ENCODE peak calls at places on chromosomes 7 and 10, in nine cellular contexts. One of them, this sample, is unnamed.

GRCh38 chr7:157269341-157270059 is 67.3 kb upstream of the DNAJB6 start:
- DNase-seq in PC-3: no peak
- DNase-seq in HCT116: no peak
- DNase-seq in GM23338: no peak
- DNase-seq in OCI-LY7: no peak
- DNase-seq in SK-N-SH: no peak
- DNase-seq in hepatocyte: no peak
- DNase-seq in MM.1S: no peak
- DNase-seq in neural progenitor cell: no peak
- DNase-seq in this sample: no peak

GRCh38 chr7:135335628-135336139 is 102.0 kb downstream of the STRA8 start:
- DNase-seq in GM23338: peak
- DNase-seq in hepatocyte: peak
- DNase-seq in MM.1S: peak
- DNase-seq in neural progenitor cell: peak
- DNase-seq in PC-3: peak
- DNase-seq in OCI-LY7: peak
- DNase-seq in HCT116: peak
- DNase-seq in SK-N-SH: peak
- DNase-seq in this sample: peak

GRCh38 chr7:96188623-96188991 is 133.3 kb downstream of the SLC25A13 start:
- DNase-seq in MM.1S: no peak
- DNase-seq in SK-N-SH: no peak
- DNase-seq in hepatocyte: no peak
- DNase-seq in GM23338: no peak
- DNase-seq in neural progenitor cell: no peak
- DNase-seq in PC-3: no peak
- DNase-seq in HCT116: no peak
- DNase-seq in OCI-LY7: no peak
- DNase-seq in this sample: peak

GRCh38 chr7:107384025-107384424 is 85.8 kb upstream of the GPR22 start:
- DNase-seq in HCT116: no peak
- DNase-seq in MM.1S: no peak
- DNase-seq in PC-3: no peak
- DNase-seq in SK-N-SH: no peak
- DNase-seq in hepatocyte: no peak
- DNase-seq in OCI-LY7: peak
- DNase-seq in GM23338: peak
- DNase-seq in neural progenitor cell: no peak
- DNase-seq in this sample: no peak

GRCh38 chr7:64794171-64794844 is at the start of gene ZNF138:
- DNase-seq in neural progenitor cell: peak
- DNase-seq in MM.1S: peak
- DNase-seq in SK-N-SH: peak
- DNase-seq in hepatocyte: peak
- DNase-seq in PC-3: peak
- DNase-seq in HCT116: peak
- DNase-seq in GM23338: peak
- DNase-seq in OCI-LY7: peak
- DNase-seq in this sample: peak

GRCh38 chr10:110074298-110074697 is 66.5 kb downstream of the ADD3 start:
- DNase-seq in hepatocyte: no peak
- DNase-seq in neural progenitor cell: no peak
- DNase-seq in SK-N-SH: no peak
- DNase-seq in MM.1S: no peak
- DNase-seq in OCI-LY7: no peak
- DNase-seq in HCT116: no peak
- DNase-seq in GM23338: no peak
- DNase-seq in PC-3: no peak
- DNase-seq in this sample: peak

GRCh38 chr7:22548313-22548712 is 48.3 kb upstream of the STEAP1B start:
- DNase-seq in hepatocyte: no peak
- DNase-seq in SK-N-SH: no peak
- DNase-seq in neural progenitor cell: no peak
- DNase-seq in OCI-LY7: no peak
- DNase-seq in GM23338: no peak
- DNase-seq in MM.1S: no peak
- DNase-seq in HCT116: no peak
- DNase-seq in PC-3: no peak
- DNase-seq in this sample: no peak

GRCh38 chr10:112394475-112394875 is 20.6 kb downstream of the ACSL5 start:
- DNase-seq in GM23338: no peak
- DNase-seq in PC-3: no peak
- DNase-seq in hepatocyte: peak
- DNase-seq in SK-N-SH: no peak
- DNase-seq in MM.1S: no peak
- DNase-seq in OCI-LY7: no peak
- DNase-seq in HCT116: no peak
- DNase-seq in neural progenitor cell: no peak
- DNase-seq in this sample: no peak

GRCh38 chr7:91720255-91720937 is 160.1 kb downstream of the MTERF1 start:
- DNase-seq in hepatocyte: no peak
- DNase-seq in SK-N-SH: no peak
- DNase-seq in MM.1S: no peak
- DNase-seq in neural progenitor cell: no peak
- DNase-seq in HCT116: no peak
- DNase-seq in GM23338: no peak
- DNase-seq in OCI-LY7: no peak
- DNase-seq in PC-3: peak
- DNase-seq in this sample: peak

GRCh38 chr10:123144697-123145541 is 3.0 kb upstream of the HMX2 start:
- DNase-seq in OCI-LY7: no peak
- DNase-seq in neural progenitor cell: peak
- DNase-seq in SK-N-SH: peak
- DNase-seq in MM.1S: no peak
- DNase-seq in hepatocyte: no peak
- DNase-seq in HCT116: no peak
- DNase-seq in GM23338: peak
- DNase-seq in PC-3: peak
- DNase-seq in this sample: peak

GRCh38 chr7:114662002-114662677 is 247.5 kb downstream of the FOXP2 start:
- DNase-seq in hepatocyte: no peak
- DNase-seq in neural progenitor cell: no peak
- DNase-seq in HCT116: no peak
- DNase-seq in MM.1S: no peak
- DNase-seq in OCI-LY7: no peak
- DNase-seq in GM23338: no peak
- DNase-seq in SK-N-SH: no peak
- DNase-seq in PC-3: no peak
- DNase-seq in this sample: no peak

GRCh38 chr10:21526952-21527633 is 1.6 kb upstream of the SKIDA1 start:
- DNase-seq in HCT116: no peak
- DNase-seq in PC-3: peak
- DNase-seq in OCI-LY7: no peak
- DNase-seq in GM23338: peak
- DNase-seq in hepatocyte: peak
- DNase-seq in MM.1S: peak
- DNase-seq in neural progenitor cell: peak
- DNase-seq in SK-N-SH: peak
- DNase-seq in this sample: peak

GRCh38 chr7:47551550-47552121 is 30.3 kb downstream of the TNS3 start:
- DNase-seq in PC-3: no peak
- DNase-seq in SK-N-SH: no peak
- DNase-seq in HCT116: no peak
- DNase-seq in OCI-LY7: no peak
- DNase-seq in GM23338: no peak
- DNase-seq in hepatocyte: peak
- DNase-seq in MM.1S: no peak
- DNase-seq in neural progenitor cell: no peak
- DNase-seq in this sample: no peak

GRCh38 chr10:123135415-123136141 is at the start of gene HMX3:
- DNase-seq in hepatocyte: no peak
- DNase-seq in HCT116: no peak
- DNase-seq in SK-N-SH: peak
- DNase-seq in neural progenitor cell: peak
- DNase-seq in GM23338: peak
- DNase-seq in MM.1S: no peak
- DNase-seq in PC-3: no peak
- DNase-seq in OCI-LY7: no peak
- DNase-seq in this sample: peak

GRCh38 chr7:140672382-140673062 is at the start of gene ADCK2:
- DNase-seq in neural progenitor cell: peak
- DNase-seq in MM.1S: peak
- DNase-seq in HCT116: no peak
- DNase-seq in SK-N-SH: peak
- DNase-seq in OCI-LY7: peak
- DNase-seq in hepatocyte: peak
- DNase-seq in GM23338: peak
- DNase-seq in PC-3: peak
- DNase-seq in this sample: peak

GRCh38 chr7:34486371-34486770 is 171.6 kb upstream of the NPSR1 start:
- DNase-seq in neural progenitor cell: no peak
- DNase-seq in MM.1S: no peak
- DNase-seq in SK-N-SH: no peak
- DNase-seq in OCI-LY7: no peak
- DNase-seq in GM23338: no peak
- DNase-seq in HCT116: no peak
- DNase-seq in hepatocyte: no peak
- DNase-seq in PC-3: no peak
- DNase-seq in this sample: no peak

DNA sequence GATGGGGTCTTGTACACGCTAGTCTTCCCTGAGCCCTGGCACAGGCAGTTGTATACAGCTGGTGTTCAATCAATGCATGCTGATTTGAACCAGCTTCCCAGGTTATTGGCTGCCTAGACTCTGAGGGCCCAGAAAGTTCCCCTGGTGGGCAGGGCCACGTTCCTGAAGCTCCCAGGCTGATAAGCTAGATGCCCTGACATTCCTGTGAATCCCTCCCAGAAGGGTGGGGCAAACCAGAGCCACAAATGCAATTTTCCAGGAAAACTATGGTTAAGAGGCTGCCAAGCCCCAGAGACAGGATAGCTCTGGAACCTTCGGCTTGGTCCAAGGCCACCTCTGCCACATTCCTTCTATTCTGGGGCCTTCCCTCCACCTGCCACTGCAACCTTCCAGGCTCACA is 78.2 kb downstream of the FAM53B start:
- DNase-seq in OCI-LY7: no peak
- DNase-seq in SK-N-SH: no peak
- DNase-seq in HCT116: no peak
- DNase-seq in GM23338: no peak
- DNase-seq in MM.1S: no peak
- DNase-seq in neural progenitor cell: no peak
- DNase-seq in hepatocyte: peak
- DNase-seq in PC-3: no peak
- DNase-seq in this sample: no peak
- TF ChIP-seq EZH2phosphoT487 in OCI-LY7: no peak
- TF ChIP-seq EZH2phosphoT487 in SK-N-SH: no peak
- TF ChIP-seq EZH2phosphoT487 in HCT116: no peak
- TF ChIP-seq EZH2phosphoT487 in GM23338: no peak
- TF ChIP-seq EZH2phosphoT487 in MM.1S: no peak
- TF ChIP-seq EZH2phosphoT487 in neural progenitor cell: no peak
- TF ChIP-seq EZH2phosphoT487 in hepatocyte: no peak
- TF ChIP-seq EZH2phosphoT487 in PC-3: no peak
- TF ChIP-seq EZH2phosphoT487 in this sample: no peak

GRCh38 chr7:13198741-13199140 is 511.3 kb downstream of the ARL4A start:
- DNase-seq in GM23338: no peak
- DNase-seq in hepatocyte: no peak
- DNase-seq in SK-N-SH: no peak
- DNase-seq in neural progenitor cell: no peak
- DNase-seq in PC-3: peak
- DNase-seq in MM.1S: no peak
- DNase-seq in OCI-LY7: no peak
- DNase-seq in HCT116: no peak
- DNase-seq in this sample: peak
- TF ChIP-seq EZH2phosphoT487 in GM23338: no peak
- TF ChIP-seq EZH2phosphoT487 in hepatocyte: no peak
- TF ChIP-seq EZH2phosphoT487 in SK-N-SH: no peak
- TF ChIP-seq EZH2phosphoT487 in neural progenitor cell: no peak
- TF ChIP-seq EZH2phosphoT487 in PC-3: no peak
- TF ChIP-seq EZH2phosphoT487 in MM.1S: no peak
- TF ChIP-seq EZH2phosphoT487 in OCI-LY7: no peak
- TF ChIP-seq EZH2phosphoT487 in HCT116: no peak
- TF ChIP-seq EZH2phosphoT487 in this sample: no peak

DNA sequence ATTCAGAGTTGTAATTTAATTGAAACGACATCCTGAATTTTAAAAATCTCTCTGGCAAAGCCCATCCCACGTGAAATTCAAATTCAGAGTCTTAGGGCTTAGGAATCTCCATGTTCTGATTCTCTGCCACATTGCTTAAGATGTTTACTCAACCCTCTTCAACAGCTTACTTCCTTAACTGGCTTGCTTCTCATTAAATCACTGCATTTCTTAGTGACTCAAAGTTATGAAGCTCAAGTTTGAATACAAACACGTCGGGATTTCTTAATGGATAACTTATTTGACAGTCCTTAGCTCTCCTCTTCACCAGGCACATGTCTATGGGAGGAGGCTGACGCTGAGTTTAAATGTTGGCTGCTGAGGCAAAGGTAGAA is 300.1 kb upstream of the PITRM1 start:
- DNase-seq in HCT116: no peak
- DNase-seq in MM.1S: no peak
- DNase-seq in neural progenitor cell: no peak
- DNase-seq in GM23338: no peak
- DNase-seq in SK-N-SH: no peak
- DNase-seq in hepatocyte: no peak
- DNase-seq in OCI-LY7: no peak
- DNase-seq in PC-3: peak
- DNase-seq in this sample: peak
- TF ChIP-seq EZH2phosphoT487 in HCT116: no peak
- TF ChIP-seq EZH2phosphoT487 in MM.1S: no peak
- TF ChIP-seq EZH2phosphoT487 in neural progenitor cell: no peak
- TF ChIP-seq EZH2phosphoT487 in GM23338: no peak
- TF ChIP-seq EZH2phosphoT487 in SK-N-SH: no peak
- TF ChIP-seq EZH2phosphoT487 in hepatocyte: no peak
- TF ChIP-seq EZH2phosphoT487 in OCI-LY7: no peak
- TF ChIP-seq EZH2phosphoT487 in PC-3: no peak
- TF ChIP-seq EZH2phosphoT487 in this sample: no peak

GRCh38 chr7:24316340-24316739 is 32.4 kb downstream of the NPY start:
- DNase-seq in GM23338: no peak
- DNase-seq in HCT116: no peak
- DNase-seq in PC-3: no peak
- DNase-seq in neural progenitor cell: no peak
- DNase-seq in MM.1S: no peak
- DNase-seq in OCI-LY7: no peak
- DNase-seq in SK-N-SH: no peak
- DNase-seq in hepatocyte: no peak
- DNase-seq in this sample: no peak

GRCh38 chr7:24323961-24324480 is 40.0 kb downstream of the NPY start:
- DNase-seq in OCI-LY7: no peak
- DNase-seq in HCT116: no peak
- DNase-seq in SK-N-SH: peak
- DNase-seq in PC-3: no peak
- DNase-seq in GM23338: no peak
- DNase-seq in neural progenitor cell: no peak
- DNase-seq in hepatocyte: no peak
- DNase-seq in MM.1S: no peak
- DNase-seq in this sample: no peak

GRCh38 chr7:24313777-24314176 is 29.8 kb downstream of the NPY start:
- DNase-seq in PC-3: no peak
- DNase-seq in neural progenitor cell: no peak
- DNase-seq in OCI-LY7: no peak
- DNase-seq in GM23338: no peak
- DNase-seq in HCT116: no peak
- DNase-seq in SK-N-SH: no peak
- DNase-seq in MM.1S: no peak
- DNase-seq in hepatocyte: no peak
- DNase-seq in this sample: no peak

GRCh38 chr7:24319209-24319608 is 35.2 kb downstream of the NPY start:
- DNase-seq in HCT116: no peak
- DNase-seq in GM23338: no peak
- DNase-seq in MM.1S: no peak
- DNase-seq in hepatocyte: no peak
- DNase-seq in OCI-LY7: no peak
- DNase-seq in PC-3: no peak
- DNase-seq in neural progenitor cell: no peak
- DNase-seq in SK-N-SH: no peak
- DNase-seq in this sample: no peak

GRCh38 chr7:24318326-24318725 is 34.3 kb downstream of the NPY start:
- DNase-seq in HCT116: peak
- DNase-seq in hepatocyte: peak
- DNase-seq in GM23338: peak
- DNase-seq in PC-3: peak
- DNase-seq in neural progenitor cell: peak
- DNase-seq in SK-N-SH: no peak
- DNase-seq in MM.1S: no peak
- DNase-seq in OCI-LY7: peak
- DNase-seq in this sample: peak
- TF ChIP-seq EZH2phosphoT487 in HCT116: no peak
- TF ChIP-seq EZH2phosphoT487 in hepatocyte: no peak
- TF ChIP-seq EZH2phosphoT487 in GM23338: no peak
- TF ChIP-seq EZH2phosphoT487 in PC-3: no peak
- TF ChIP-seq EZH2phosphoT487 in neural progenitor cell: no peak
- TF ChIP-seq EZH2phosphoT487 in SK-N-SH: no peak
- TF ChIP-seq EZH2phosphoT487 in MM.1S: no peak
- TF ChIP-seq EZH2phosphoT487 in OCI-LY7: no peak
- TF ChIP-seq EZH2phosphoT487 in this sample: no peak

This sample was measured in GM23248.